ENCODE peak calls at places on chromosomes 7 and 10, in eight cellular contexts. D is CD8-positive, alpha-beta T cell; T is brain microvascular endothelial cell; U is AG04450; E is stomach; M is fibroblast of lung; N is transverse colon; J is esophagus squamous epithelium. X is an unnamed sample.

GRCh38 chr10:58385784-58386112 is 538 bp downstream of the TFAM start:
- DNase-seq in D (peak; percentile 15), T (peak; percentile 12), U (no peak), E (peak; percentile 35), M (peak; percentile 29), N (peak; percentile 42), J (no peak), X (no peak)

GRCh38 chr7:26291699-26292538 is at the start of gene SNX10:
- DNase-seq in D (peak; percentile 77), T (no peak), U (no peak), E (peak; percentile 52), M (peak; percentile 45), N (peak; percentile 69), J (no peak), X (peak; percentile 89)

GRCh38 chr7:132656846-132657776 is 80.8 kb upstream of the PLXNA4 start:
- DNase-seq in D (no peak), T (no peak), U (no peak), E (no peak), M (no peak), N (no peak), J (no peak), X (peak; percentile 34)

GRCh38 chr10:59177031-59177861 is 803 bp downstream of the PHYHIPL start:
- DNase-seq in D (no peak), T (peak; percentile 88), U (peak; percentile 45), E (no peak), M (peak; percentile 90), N (no peak), J (no peak), X (peak; percentile 13)

GRCh38 chr10:133438711-133439273 is 14.4 kb upstream of the SPRN start:
- DNase-seq in D (no peak), T (peak; percentile 25), U (no peak), E (no peak), M (no peak), N (no peak), J (no peak), X (no peak)

GRCh38 chr7:107372298-107372697 is 97.6 kb upstream of the GPR22 start:
- DNase-seq in D (no peak), T (peak; percentile 42), U (no peak), E (no peak), M (peak; percentile 70), N (no peak), J (no peak), X (no peak)

GRCh38 chr7:46257766-46258448 is 336.8 kb upstream of the IGFBP3 start:
- DNase-seq in D (no peak), T (peak; percentile 77), U (peak; percentile 68), E (no peak), M (peak; percentile 92), N (no peak), J (no peak), X (no peak)

GRCh38 chr7:99627513-99627912 is 10.8 kb downstream of the ZSCAN25 start:
- DNase-seq in D (no peak), T (no peak), U (no peak), E (no peak), M (no peak), N (no peak), J (no peak), X (no peak)

GRCh38 chr10:25804505-25804904 is 129.5 kb upstream of the MYO3A start:
- DNase-seq in D (no peak), T (no peak), U (no peak), E (no peak), M (no peak), N (no peak), J (no peak), X (no peak)

GRCh38 chr10:124678566-124679240 is 65.5 kb downstream of the FAM53B start:
- DNase-seq in D (peak; percentile 61), T (no peak), U (no peak), E (no peak), M (no peak), N (no peak), J (no peak), X (no peak)

GRCh38 chr10:78844956-78845355 is 223.8 kb upstream of the ZMIZ1 start:
- DNase-seq in D (no peak), T (no peak), U (no peak), E (no peak), M (no peak), N (no peak), J (no peak), X (no peak)

GRCh38 chr10:124086787-124087671 is 6.4 kb downstream of the CHST15 start:
- DNase-seq in D (no peak), T (no peak), U (no peak), E (no peak), M (no peak), N (no peak), J (no peak), X (no peak)

GRCh38 chr7:116122972-116123595 is 87.3 kb upstream of the TES start:
- DNase-seq in D (no peak), T (peak; percentile 22), U (peak; percentile 38), E (no peak), M (peak; percentile 48), N (no peak), J (no peak), X (no peak)

GRCh38 chr7:132516042-132516840 is 60.0 kb downstream of the PLXNA4 start:
- DNase-seq in D (no peak), T (peak; percentile 5), U (no peak), E (no peak), M (peak; percentile 87), N (no peak), J (no peak), X (no peak)

GRCh38 chr7:1117321-1117928 is 29.5 kb downstream of the GPER1 start:
- DNase-seq in D (no peak), T (no peak), U (no peak), E (no peak), M (no peak), N (no peak), J (no peak), X (no peak)

GRCh38 chr7:739964-740942 is 13.2 kb upstream of the PRKAR1B start:
- DNase-seq in D (no peak), T (no peak), U (no peak), E (no peak), M (no peak), N (no peak), J (no peak), X (no peak)

GRCh38 chr10:104067525-104067924 is 18.2 kb downstream of the COL17A1 start:
- DNase-seq in D (no peak), T (no peak), U (no peak), E (no peak), M (no peak), N (no peak), J (no peak), X (no peak)

GRCh38 chr7:88278881-88279280 is 27.8 kb downstream of the STEAP4 start:
- DNase-seq in D (no peak), T (no peak), U (no peak), E (no peak), M (peak; percentile 27), N (no peak), J (no peak), X (no peak)

GRCh38 chr7:152158801-152159587 is 133.5 kb downstream of the GALNT11 start:
- DNase-seq in D (no peak), T (no peak), U (no peak), E (no peak), M (no peak), N (peak; percentile 31), J (no peak), X (peak; percentile 69)
- H3K4me3 ChIP-seq in D (no peak overlapping the region), T (no peak overlapping the region), U (no peak overlapping the region), E (no peak overlapping the region), M (no peak overlapping the region), N (no peak overlapping the region), J (no peak overlapping the region), X (peak overlapping the region; percentile 39)

DNA sequence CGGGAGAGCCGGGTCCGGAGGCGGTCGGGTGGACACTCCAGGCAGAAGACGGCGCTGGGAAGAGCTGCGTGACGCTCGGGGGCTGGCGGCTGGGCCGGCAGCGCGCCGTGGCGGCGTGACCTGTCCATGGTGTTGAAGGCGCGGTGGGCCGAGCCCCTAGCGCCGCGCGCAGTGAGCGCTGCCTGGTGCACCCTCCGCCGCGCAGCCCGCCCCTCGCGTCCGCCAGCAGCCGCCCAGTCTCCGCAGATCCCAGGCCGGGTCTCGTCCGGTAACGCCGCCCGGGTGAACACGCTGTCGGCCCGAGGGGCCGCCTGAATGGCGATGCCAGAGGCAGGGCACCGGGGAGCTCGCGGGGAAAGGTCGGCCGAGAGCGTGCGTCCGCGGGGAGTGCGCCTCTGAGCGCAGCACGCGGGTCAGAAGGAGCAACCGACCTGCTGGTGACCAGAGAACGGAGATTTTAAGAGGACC is 657 bp upstream of the TMEM178B start:
- DNase-seq in D (no peak), T (peak; percentile 26), U (no peak), E (no peak), M (peak; percentile 63), N (peak; percentile 9), J (no peak), X (peak; percentile 32)
- H3K27me3 ChIP-seq in D (peaks cover 14% of the 10 kb centered on the region), T (peaks cover 42% of the 10 kb centered on the region), U (peaks cover 59% of the 10 kb centered on the region), E (no peaks in the 10 kb centered on the region), M (peaks cover 33% of the 10 kb centered on the region), N (peaks cover 88% of the 10 kb centered on the region), J (no peaks in the 10 kb centered on the region), X (peaks cover 4% of the 10 kb centered on the region)

DNA sequence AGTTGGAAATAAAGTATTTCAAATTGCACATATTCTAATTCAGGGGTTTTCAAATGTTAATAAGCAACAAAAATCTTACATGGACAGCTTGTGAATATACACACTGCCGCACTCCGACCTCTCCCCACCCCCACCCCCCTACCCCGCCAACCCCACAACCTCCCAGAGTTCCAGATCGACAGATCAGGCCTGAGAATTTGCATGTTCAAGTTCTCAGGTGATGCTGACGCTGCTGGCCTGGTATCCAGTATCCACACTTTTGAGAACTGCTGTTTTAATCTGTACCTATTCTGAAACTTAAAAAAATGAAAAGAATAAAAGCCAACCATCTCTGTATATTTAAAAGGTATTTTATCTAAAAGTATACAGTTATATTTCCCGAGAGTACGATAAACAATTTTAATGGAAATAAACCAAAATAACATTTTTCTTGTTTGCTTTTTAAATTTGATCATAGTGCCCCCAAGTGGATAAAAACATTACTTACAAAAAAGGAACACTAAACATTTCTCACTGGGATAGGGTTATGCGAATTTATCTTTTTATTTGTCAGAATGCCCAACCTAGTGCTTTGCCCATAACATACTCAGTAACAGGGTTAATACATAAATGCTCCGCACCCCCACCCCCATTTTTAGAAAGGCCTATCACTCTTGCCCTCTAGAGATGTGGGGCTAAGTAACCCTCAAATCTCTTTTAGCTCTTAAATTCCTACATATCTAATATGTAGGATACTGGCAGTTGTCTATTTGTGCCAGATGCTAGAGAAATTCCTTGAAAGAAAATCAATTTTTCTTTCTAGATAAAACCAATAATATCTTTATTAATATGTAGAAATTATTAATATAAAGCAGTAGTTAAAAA is 166.3 kb downstream of the RNF133 start:
- DNase-seq in D (no peak), T (no peak), U (no peak), E (no peak), M (no peak), N (no peak), J (no peak), X (no peak)
- TF ChIP-seq CTCF in D (no peak), T (no peak), U (peak; percentile 44), E (no peak), M (peak; percentile 7), N (peak; percentile 22), J (no peak), X (peak; percentile 32)

DNA sequence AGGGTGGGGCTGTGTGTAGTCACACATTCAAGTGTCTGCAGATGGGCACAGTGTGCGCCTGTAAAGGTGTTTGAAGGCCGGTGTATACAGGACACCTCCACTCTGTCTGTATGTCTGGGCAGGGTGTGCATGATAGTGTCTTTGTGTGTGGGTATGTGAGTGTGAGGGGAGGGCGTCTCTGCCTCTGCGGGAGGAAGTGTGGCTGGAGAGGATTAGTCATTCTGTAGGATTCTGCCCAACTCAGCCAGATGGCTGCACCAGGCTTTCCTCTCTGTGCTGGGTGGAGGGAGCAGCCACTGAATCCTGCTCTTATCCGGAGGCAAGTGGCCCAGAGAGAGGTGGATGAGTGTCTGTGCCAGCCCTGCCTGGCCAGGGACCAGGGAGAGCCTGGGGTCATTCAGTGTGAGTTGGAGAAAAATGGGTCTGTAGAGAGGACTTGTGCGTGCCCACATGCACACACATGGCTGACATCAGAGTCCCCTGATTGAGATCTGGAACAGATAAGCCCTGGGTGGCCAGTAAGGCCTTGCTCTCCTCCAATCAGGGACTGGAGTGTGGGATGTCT is 1.7 kb downstream of the SFXN3 start:
- DNase-seq in D (peak; percentile 50), T (peak; percentile 84), U (peak; percentile 75), E (peak; percentile 51), M (peak; percentile 93), N (no peak), J (no peak), X (no peak)
- H3K4me3 ChIP-seq in D (peak overlapping the region; percentile 86), T (peak overlapping the region; percentile 82), U (peak overlapping the region; percentile 96), E (peak overlapping the region; percentile 66), M (peak overlapping the region; percentile 71), N (peak overlapping the region; percentile 66), J (peak overlapping the region; percentile 73), X (peak overlapping the region; percentile 51)